ENCODE peak calls at places on chromosome 11, in ten cellular contexts. L is EL; T is stimulated activated CD8-positive, alpha-beta memory T cell treated with anti-CD3 and anti-CD28 coated beads, Interleukin-15, amount 100 ng/mL, for 1 hour; U is endothelial cell; N is activated CD8-positive, alpha-beta memory T cell treated with anti-CD3 and anti-CD28 coated beads, Interleukin-2, amount 50 U/mL, for 48 hours; O is effector memory CD4-positive, alpha-beta T cell; S is CD4-positive, CD25-positive, alpha-beta regulatory T cell; G is ovary; R is AG04449; P is NCI-H1417. M is an unnamed sample.

GRCh38 chr11:59011672-59012071 is 72.4 kb downstream of the GLYATL1 start:
- DNase-seq in L (no peak), T (no peak), U (no peak), N (no peak), O (no peak), S (no peak), G (no peak), R (no peak), P (peak), M (no peak)

GRCh38 chr11:42066113-42066512 is 606.7 kb upstream of the LRRC4C start:
- DNase-seq in L (no peak), T (no peak), U (no peak), N (no peak), O (no peak), S (no peak), G (no peak), R (no peak), P (no peak), M (no peak)

GRCh38 chr11:118703563-118704106 is 24.2 kb upstream of the TREH start:
- DNase-seq in L (no peak), T (no peak), U (no peak), N (no peak), O (no peak), S (no peak), G (no peak), R (no peak), P (no peak), M (no peak)

GRCh38 chr11:111445586-111445985 is 66.5 kb upstream of the POU2AF1 start:
- DNase-seq in L (peak), T (no peak), U (no peak), N (no peak), O (no peak), S (no peak), G (no peak), R (no peak), P (no peak), M (no peak)

GRCh38 chr11:68213135-68213515 is at the start of gene KMT5B:
- DNase-seq in L (peak), T (no peak), U (no peak), N (peak), O (no peak), S (peak), G (peak), R (no peak), P (peak), M (peak)

GRCh38 chr11:128895505-128895904 is 4.3 kb downstream of the KCNJ5 start:
- DNase-seq in L (no peak), T (no peak), U (no peak), N (no peak), O (no peak), S (no peak), G (no peak), R (no peak), P (no peak), M (no peak)

GRCh38 chr11:46723359-46723680 is 4.3 kb downstream of the F2 start:
- DNase-seq in L (no peak), T (no peak), U (no peak), N (no peak), O (no peak), S (no peak), G (no peak), R (no peak), P (no peak), M (no peak)

GRCh38 chr11:116084511-116084910 is 580.3 kb upstream of the CADM1 start:
- DNase-seq in L (no peak), T (no peak), U (no peak), N (no peak), O (no peak), S (no peak), G (no peak), R (no peak), P (no peak), M (no peak)

GRCh38 chr11:112300094-112300786 is 39.6 kb upstream of the PLET1 start:
- DNase-seq in L (no peak), T (no peak), U (no peak), N (no peak), O (no peak), S (no peak), G (no peak), R (no peak), P (no peak), M (no peak)

M was measured in Karpas-422.